ENCODE peak calls at places on chromosome 9, in four cellular contexts. Z is cardiac muscle cell, J is lower lobe of right lung, S is body of pancreas. V is an unnamed sample. For H3K4me1, the result is how much of the 10 kb centered on the place peaks cover.

GRCh38 chr9:133188006-133188842 is 20.8 kb downstream of the OBP2B start:
- DNase-seq in S (peak), Z (no peak), J (no peak), V (no peak)

GRCh38 chr9:70609542-70610286 is 195.3 kb upstream of the KLF9 start:
- DNase-seq in Z (peak), S (peak), J (no peak), V (peak)

GRCh38 chr9:108537756-108538155 is 318.0 kb downstream of the ACTL7B start:
- DNase-seq in J (no peak), S (no peak), Z (no peak), V (no peak)

GRCh38 chr9:123482295-123482970 is 126.4 kb downstream of the CRB2 start:
- DNase-seq in J (no peak), Z (no peak), S (no peak), V (no peak)

GRCh38 chr9:87357600-87357999 is 140.1 kb upstream of the DAPK1 start:
- DNase-seq in S (no peak), Z (no peak), J (no peak), V (no peak)

GRCh38 chr9:109742759-109743388 is 37.1 kb upstream of the PALM2AKAP2 start:
- DNase-seq in Z (peak), J (no peak), S (no peak), V (no peak)

GRCh38 chr9:14136047-14136446 is 177.9 kb downstream of the NFIB start:
- DNase-seq in J (no peak), S (no peak), Z (no peak), V (no peak)

GRCh38 chr9:136567651-136568287 is 21.9 kb upstream of the NOTCH1 start:
- DNase-seq in Z (peak), J (no peak), S (peak), V (peak)

GRCh38 chr9:34707130-34707529 is 2.8 kb downstream of the CCL21 start:
- DNase-seq in J (no peak), Z (no peak), S (no peak), V (no peak)

GRCh38 chr9:31137151-31137849 is 1247.1 kb upstream of the ACO1 start:
- DNase-seq in S (no peak), J (no peak), Z (peak), V (no peak)

GRCh38 chr9:100933656-100934055 is 94.9 kb upstream of the PLPPR1 start:
- DNase-seq in J (no peak), S (no peak), Z (peak), V (no peak)

GRCh38 chr9:111926421-111926875 is 29.8 kb downstream of the UGCG start:
- DNase-seq in S (no peak), Z (peak), J (peak), V (no peak)

GRCh38 chr9:136438909-136439549 is 616 bp downstream of the INPP5E start:
- DNase-seq in J (no peak), S (peak), Z (peak), V (no peak)

GRCh38 chr9:110429453-110429852 is 91.8 kb upstream of the TXNDC8 start:
- DNase-seq in Z (no peak), S (no peak), J (no peak), V (no peak)

GRCh38 chr9:6909186-6909585 is 151.4 kb downstream of the KDM4C start:
- DNase-seq in J (no peak), S (no peak), Z (no peak), V (no peak)

GRCh38 chr9:26604076-26604662 is 288.4 kb downstream of the CAAP1 start:
- DNase-seq in Z (no peak), J (no peak), S (no peak), V (no peak)

GRCh38 chr9:137218754-137219271 is 3.2 kb downstream of the RNF208 start:
- DNase-seq in Z (peak), S (peak), J (no peak), V (peak)

GRCh38 chr9:92759990-92760893 is 4.4 kb downstream of the BICD2 start:
- DNase-seq in J (peak), Z (no peak), S (peak), V (peak)

GRCh38 chr9:33139421-33140228 is 27.5 kb downstream of the B4GALT1 start:
- DNase-seq in S (peak), J (peak), Z (peak), V (peak)

GRCh38 chr9:1759901-1760300 is 255.2 kb upstream of the SMARCA2 start:
- DNase-seq in S (no peak), J (no peak), Z (no peak), V (no peak)

GRCh38 chr9:137426018-137426681 is 3.0 kb downstream of the NOXA1 start:
- DNase-seq in S (peak), J (peak), Z (no peak), V (no peak)

GRCh38 chr9:16175461-16175860 is 622.6 kb downstream of the CCDC171 start:
- DNase-seq in S (no peak), Z (no peak), J (no peak), V (no peak)

GRCh38 chr9:105405514-105406131 is 42.2 kb upstream of the FSD1L start:
- DNase-seq in J (no peak), Z (no peak), S (no peak), V (no peak)

GRCh38 chr9:20835364-20836286 is 151.6 kb downstream of the FOCAD start:
- DNase-seq in S (peak), Z (peak), J (no peak), V (no peak)

GRCh38 chr9:1977026-1977425 is 38.1 kb upstream of the SMARCA2 start:
- DNase-seq in S (no peak), J (no peak), Z (no peak), V (no peak)

GRCh38 chr9:72726951-72727350 is 205.5 kb downstream of the TMC1 start:
- DNase-seq in J (no peak), Z (peak), S (no peak), V (no peak)

GRCh38 chr9:22005083-22005699 is 3.9 kb downstream of the CDKN2B start:
- DNase-seq in Z (peak), S (no peak), J (no peak), V (no peak)

GRCh38 chr9:87894998-87895625 is 12.4 kb downstream of the SPATA31E1 start:
- DNase-seq in S (no peak), J (no peak), Z (no peak), V (no peak)

GRCh38 chr9:123360161-123361085 is 4.4 kb downstream of the CRB2 start:
- DNase-seq in S (no peak), J (peak), Z (peak), V (no peak)

GRCh38 chr9:92140074-92140753 is 25.0 kb upstream of the SPTLC1 start:
- DNase-seq in J (peak), S (peak), Z (peak), V (peak)

GRCh38 chr9:136439550-136440408 is at the start of gene INPP5E:
- DNase-seq in S (peak), Z (peak), J (peak), V (peak)

GRCh38 chr9:35831040-35831439 is 2.0 kb downstream of the TMEM8B start:
- DNase-seq in S (no peak), Z (no peak), J (no peak), V (no peak)

GRCh38 chr9:133478851-133479711 is at the start of gene SLC2A6:
- DNase-seq in Z (peak), S (peak), J (peak), V (peak)

GRCh38 chr9:79583957-79584654 is 12.3 kb downstream of the TLE4 start:
- DNase-seq in S (no peak), Z (no peak), J (peak), V (peak)

DNA sequence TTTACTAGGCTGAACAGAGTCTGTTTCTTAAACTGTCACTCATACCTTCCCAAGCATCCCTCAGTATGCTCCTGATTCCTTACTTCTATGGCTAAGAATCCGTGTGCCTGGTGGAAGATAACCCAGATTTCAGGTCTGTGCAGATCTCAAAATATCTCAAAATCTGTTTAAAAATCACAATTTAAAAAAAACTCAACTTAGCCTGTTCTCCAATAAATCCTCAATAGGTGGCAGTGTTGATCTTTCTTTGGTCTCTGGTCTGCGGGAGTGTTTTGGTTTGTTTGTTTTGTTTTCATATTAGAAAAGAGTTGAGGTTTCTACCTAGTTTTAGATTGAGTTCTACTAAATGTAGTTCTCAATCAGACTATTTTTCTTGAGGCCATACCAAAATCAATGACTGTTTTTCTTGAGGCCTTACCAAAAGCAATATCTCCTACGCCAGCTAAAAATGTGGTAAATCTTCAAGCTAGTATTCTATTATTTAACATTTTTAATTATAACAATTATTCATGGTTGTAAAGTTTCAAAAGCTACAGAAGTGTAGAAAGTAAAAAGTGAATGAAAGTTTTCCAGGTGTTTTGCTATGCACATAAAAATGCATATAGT is 57.9 kb downstream of the TGFBR1 start:
- DNase-seq in Z (peak), S (no peak), J (no peak), V (no peak)
- TF ChIP-seq CTCF in Z (peak), S (peak), J (peak), V (peak)

DNA sequence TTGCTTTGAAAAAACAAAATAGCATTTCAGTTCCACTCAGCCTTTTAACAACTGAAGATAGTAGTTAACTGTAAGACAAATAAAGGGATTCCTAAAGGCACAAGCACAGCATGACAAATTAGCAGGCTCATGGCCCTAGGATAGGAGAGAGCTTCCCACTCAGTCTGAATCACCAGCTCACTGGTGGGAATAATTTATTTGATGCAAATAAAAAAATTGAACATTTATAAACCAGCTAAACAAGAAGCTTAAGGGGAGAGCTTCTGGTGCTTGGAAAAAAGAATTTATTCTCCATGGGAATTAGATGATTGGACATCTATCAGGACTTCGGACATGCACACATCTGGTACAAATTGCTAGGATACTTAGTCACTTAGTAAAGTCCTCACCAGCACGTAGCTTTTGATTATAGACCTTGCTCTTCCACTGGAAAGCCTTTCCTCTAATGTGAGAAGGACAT is 294.1 kb upstream of the TNC start:
- DNase-seq in J (no peak), S (no peak), Z (no peak), V (no peak)
- H3K4me1 ChIP-seq in J (under half), S (under half), Z (under half), V (under half)

GRCh38 chr9:121498487-121499176 is 1.0 kb downstream of the GGTA1 start:
- DNase-seq in Z (peak), S (peak), J (peak), V (peak)
- TF ChIP-seq CTCF in Z (no peak), S (peak), J (no peak), V (no peak)

GRCh38 chr9:128107260-128107970 is 20.1 kb downstream of the PTGES2 start:
- DNase-seq in Z (no peak), J (peak), S (no peak), V (peak)
- H3K4me1 ChIP-seq in Z (under half), J (under half), S (under half), V (under half)

GRCh38 chr9:127096208-127096607 is 26.2 kb downstream of the ANGPTL2 start:
- DNase-seq in Z (peak), S (no peak), J (no peak), V (no peak)

GRCh38 chr9:127095416-127095815 is 27.0 kb downstream of the ANGPTL2 start:
- DNase-seq in Z (no peak), S (no peak), J (no peak), V (no peak)

GRCh38 chr9:127092041-127092608 is 30.3 kb downstream of the ANGPTL2 start:
- DNase-seq in S (no peak), Z (no peak), J (no peak), V (no peak)

GRCh38 chr9:127091526-127091925 is 30.9 kb downstream of the ANGPTL2 start:
- DNase-seq in Z (no peak), S (no peak), J (no peak), V (no peak)

DNA sequence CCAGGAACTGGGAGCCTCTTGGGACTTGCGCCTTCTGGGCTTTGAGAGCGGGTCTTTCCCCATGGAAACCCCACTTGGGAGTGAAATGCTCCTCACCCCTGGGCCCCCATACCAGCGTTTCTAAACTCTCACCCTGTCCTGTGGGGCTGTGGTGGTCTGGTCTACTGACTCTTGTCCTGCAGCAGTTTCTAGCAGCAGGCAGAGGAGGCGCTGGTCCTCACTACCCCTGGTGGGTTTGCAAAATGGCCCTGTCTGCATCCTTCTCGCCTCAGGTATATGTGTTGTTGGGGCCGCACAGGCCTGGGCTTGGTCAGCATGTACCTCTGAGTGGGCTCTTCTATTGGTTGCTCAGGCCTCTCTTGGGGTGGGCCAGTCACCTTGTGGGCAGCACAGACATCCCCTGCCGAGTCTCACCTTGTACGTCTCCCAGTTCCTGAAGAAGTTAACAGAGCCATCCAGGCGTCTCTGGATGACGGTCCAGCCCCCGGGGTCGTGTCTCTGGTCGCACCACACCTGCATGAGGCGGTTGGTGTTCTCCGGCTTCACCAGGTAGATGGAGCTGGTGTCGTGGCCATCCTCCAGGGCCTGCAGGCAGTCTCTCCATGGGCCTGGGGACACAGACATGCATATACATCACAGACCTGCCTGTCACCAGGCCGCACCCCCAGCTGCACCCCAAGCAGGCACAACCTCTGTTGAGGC is 29.0 kb downstream of the ANGPTL2 start:
- DNase-seq in S (no peak), Z (no peak), J (no peak), V (no peak)
- TF ChIP-seq CTCF in S (no peak), Z (no peak), J (no peak), V (no peak)

V was measured in heart left ventricle.